ENCODE peak calls at places on chromosomes 7 and 10, in seven cellular contexts. G is right atrium auricular region, T is body of pancreas, F is Peyer's patch, B is AG10803, I is aorta, W is heart right ventricle. L is an unnamed sample.

GRCh38 chr7:11436317-11436716 is 395.7 kb downstream of the THSD7A start:
- DNase-seq in G (no peak), F (no peak), B (no peak), W (no peak), I (no peak), T (no peak), L (no peak)

GRCh38 chr7:34327681-34328080 is 330.3 kb upstream of the NPSR1 start:
- DNase-seq in B (peak), T (no peak), I (no peak), F (no peak), G (no peak), W (no peak), L (no peak)

GRCh38 chr10:88076027-88076880 is 212.8 kb downstream of the PTEN start:
- DNase-seq in T (no peak), F (no peak), I (no peak), W (no peak), G (no peak), B (no peak), L (no peak)

GRCh38 chr7:70739646-70740045 is 392.3 kb upstream of the GALNT17 start:
- DNase-seq in W (no peak), G (no peak), I (no peak), B (no peak), F (no peak), T (no peak), L (no peak)

GRCh38 chr7:91883676-91884362 is 3.3 kb upstream of the MTERF1 start:
- DNase-seq in G (no peak), T (no peak), W (no peak), B (no peak), F (no peak), I (no peak), L (no peak)

GRCh38 chr7:127189074-127189473 is 63.7 kb downstream of the GRM8 start:
- DNase-seq in F (no peak), B (no peak), W (no peak), T (no peak), G (no peak), I (no peak), L (no peak)

GRCh38 chr7:2503056-2503941 is 16.3 kb upstream of the LFNG start:
- DNase-seq in G (no peak), F (no peak), I (no peak), T (no peak), W (no peak), B (no peak), L (no peak)

GRCh38 chr7:135207739-135208416 is 3.4 kb downstream of the WDR91 start:
- DNase-seq in B (no peak), T (peak), G (no peak), I (no peak), F (no peak), W (no peak), L (no peak)

GRCh38 chr7:44087914-44088838 is 5.8 kb upstream of the POLM start:
- DNase-seq in T (no peak), G (peak), B (peak), F (no peak), I (peak), W (peak), L (peak)

GRCh38 chr10:48468130-48468790 is 136.6 kb downstream of the ARHGAP22 start:
- DNase-seq in F (no peak), W (no peak), T (no peak), B (no peak), G (no peak), I (no peak), L (no peak)

GRCh38 chr10:132984008-132984295 is 41.6 kb upstream of the CFAP46 start:
- DNase-seq in I (no peak), B (no peak), F (no peak), G (no peak), T (no peak), W (no peak), L (no peak)

GRCh38 chr10:13913890-13914289 is 327.1 kb downstream of the PRPF18 start:
- DNase-seq in W (no peak), T (peak), G (no peak), F (no peak), I (no peak), B (no peak), L (no peak)

GRCh38 chr7:117912421-117912820 is 39.2 kb upstream of the CTTNBP2 start:
- DNase-seq in B (no peak), W (no peak), G (no peak), T (no peak), F (no peak), I (no peak), L (no peak)

DNA sequence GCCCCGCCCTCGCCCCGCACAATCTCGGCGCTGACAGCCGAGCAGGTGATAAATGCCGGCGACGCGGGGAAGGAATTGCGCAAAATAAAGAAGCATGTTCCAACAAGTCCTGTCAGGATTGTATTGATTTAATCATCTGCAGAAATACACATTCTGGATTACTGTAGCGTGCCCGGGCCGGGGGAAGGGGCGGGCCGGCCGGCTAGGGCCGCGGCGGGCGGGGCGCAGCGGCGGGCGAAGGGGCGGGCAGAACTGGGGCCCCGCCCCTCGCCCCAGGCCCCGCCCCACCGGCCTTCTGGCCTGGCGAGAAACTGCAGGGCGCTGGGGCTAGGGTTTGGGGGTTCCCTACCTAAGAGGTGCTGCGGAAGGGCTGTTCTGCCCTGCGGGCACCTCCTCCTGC is 88.9 kb upstream of the PAX2 start:
- DNase-seq in T (peak), F (no peak), G (no peak), B (no peak), W (no peak), I (no peak), L (no peak)
- H3K4me3 ChIP-seq in T (no peak), F (peak), G (peak), B (no peak), W (no peak), I (no peak), L (peak)

GRCh38 chr10:103019426-103019825 is 101.3 kb downstream of the CNNM2 start:
- DNase-seq in G (no peak), F (no peak), W (no peak), B (no peak), T (no peak), I (no peak), L (no peak)

GRCh38 chr10:103021150-103021896 is 103.2 kb downstream of the CNNM2 start:
- DNase-seq in B (no peak), T (no peak), W (no peak), G (no peak), I (no peak), F (no peak), L (no peak)

GRCh38 chr10:103025696-103026095 is 107.6 kb downstream of the CNNM2 start:
- DNase-seq in I (no peak), B (no peak), G (no peak), F (no peak), W (no peak), T (no peak), L (no peak)

DNA sequence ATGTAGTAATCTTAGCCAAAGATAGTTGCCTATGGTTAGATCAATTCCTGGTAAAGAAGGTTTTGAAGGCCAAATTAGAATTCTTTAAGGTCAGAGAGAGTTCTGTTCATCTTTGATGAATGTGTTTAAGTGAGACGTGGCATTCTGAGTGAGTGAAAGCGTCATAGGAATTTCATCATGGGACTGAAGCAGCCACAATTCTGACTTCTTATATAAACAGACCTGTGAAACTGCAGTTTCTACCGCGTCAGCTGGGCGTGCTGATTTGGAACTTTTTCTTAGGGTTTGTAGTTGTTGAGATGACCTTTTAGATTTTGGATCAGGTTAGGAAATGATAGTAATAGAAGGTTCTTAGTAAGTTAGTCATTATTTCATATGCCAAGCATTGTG is 103.8 kb downstream of the CNNM2 start:
- DNase-seq in G (no peak), F (no peak), B (peak), I (no peak), W (no peak), T (peak), L (no peak)
- H3K4me3 ChIP-seq in G (no peak), F (no peak), B (no peak), I (no peak), W (no peak), T (no peak), L (no peak)

GRCh38 chr7:76283254-76284159 is 19.0 kb upstream of the HSPB1 start:
- DNase-seq in T (no peak), G (no peak), B (no peak), I (peak), F (no peak), W (no peak), L (no peak)
- H3K4me3 ChIP-seq in T (no peak), G (peak), B (peak), I (no peak), F (peak), W (peak), L (no peak)

DNA sequence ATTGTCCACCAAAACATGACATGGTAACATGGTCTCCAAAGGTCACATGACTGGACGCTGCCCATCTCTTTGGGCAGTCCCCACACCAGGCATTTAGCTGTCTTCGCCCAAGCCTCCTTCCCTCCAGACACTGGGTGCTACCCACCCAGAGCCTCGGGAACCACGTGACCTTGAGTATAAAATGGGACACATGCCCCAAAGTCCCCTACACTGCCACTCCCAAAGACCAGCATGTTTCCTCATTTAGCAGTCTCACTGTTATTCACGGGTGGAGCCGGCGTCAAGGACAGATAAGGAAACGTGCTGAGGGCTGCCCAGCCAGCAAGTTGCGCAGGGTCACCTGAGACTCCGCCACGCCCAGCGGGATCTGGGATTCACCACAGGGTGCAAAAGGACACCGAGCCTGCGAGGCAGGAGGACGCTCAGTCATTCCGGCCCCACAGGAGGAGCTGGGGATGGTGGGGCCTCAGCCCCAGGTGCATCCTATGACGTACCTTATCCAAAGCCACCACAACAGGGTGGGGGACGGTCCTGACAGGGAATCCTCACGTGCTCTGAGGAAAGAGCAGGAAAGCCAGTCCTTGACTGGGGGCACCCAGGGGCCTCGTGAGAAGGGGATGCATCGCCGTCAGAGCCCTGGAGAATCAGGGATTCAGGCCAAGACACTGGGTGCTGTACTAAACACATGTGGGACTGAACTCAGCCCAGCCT is 226.9 kb downstream of the TNS3 start:
- DNase-seq in T (peak), I (no peak), F (peak), G (no peak), B (no peak), W (peak), L (no peak)
- H3K4me3 ChIP-seq in T (no peak), I (no peak), F (no peak), G (no peak), B (no peak), W (no peak), L (no peak)

DNA sequence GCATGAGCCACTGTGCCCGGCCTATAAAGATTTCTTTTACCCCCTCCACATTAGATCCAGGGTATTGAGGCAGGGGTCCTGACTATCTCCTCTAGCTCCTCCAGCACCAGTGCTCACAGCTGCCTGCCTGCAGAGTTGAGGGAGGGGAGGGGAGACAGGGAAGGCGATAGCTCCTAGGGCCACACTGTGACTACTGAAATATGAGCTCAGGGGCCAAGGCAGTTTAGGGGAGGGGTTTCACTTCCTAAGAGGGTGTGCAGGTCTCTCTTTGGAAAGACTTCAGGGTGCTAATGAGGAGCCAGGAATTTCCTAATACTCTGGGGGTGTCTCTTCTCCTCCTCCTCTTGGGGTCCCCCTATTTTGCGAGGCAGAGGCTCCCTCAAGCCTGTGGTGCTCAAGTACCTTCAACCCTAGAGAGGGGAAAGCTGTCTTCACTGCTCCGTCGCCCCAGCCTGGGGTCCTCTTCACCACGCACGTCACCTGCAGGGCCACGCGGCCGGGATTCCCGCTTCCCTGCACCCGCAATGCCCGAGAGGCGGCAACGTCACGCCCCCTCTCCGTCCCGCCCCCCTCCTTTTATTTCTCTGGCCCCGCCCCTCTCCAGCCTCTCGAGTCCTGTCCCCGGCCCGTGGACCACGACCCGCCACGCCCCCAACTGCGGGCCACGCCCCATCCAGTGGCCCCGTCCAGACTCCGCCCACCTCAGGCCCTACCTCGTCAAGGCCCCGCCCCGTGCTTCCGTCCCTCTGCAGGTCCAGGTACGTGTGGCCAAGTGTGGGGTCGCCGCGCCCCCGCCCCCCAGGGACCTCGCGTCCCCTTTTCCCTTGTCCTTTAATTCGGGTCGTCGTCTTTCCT is 69.5 kb upstream of the BAIAP2L1 start:
- DNase-seq in G (no peak), B (no peak), I (peak), F (peak), T (peak), W (peak), L (peak)
- H3K4me3 ChIP-seq in G (peak), B (no peak), I (no peak), F (peak), T (no peak), W (no peak), L (no peak)

GRCh38 chr7:27171636-27172387 is 2.3 kb downstream of the HOXA10 start:
- DNase-seq in F (peak), T (no peak), W (no peak), I (peak), B (no peak), G (no peak), L (peak)

GRCh38 chr7:27170494-27170811 is 3.7 kb downstream of the HOXA10 start:
- DNase-seq in T (no peak), G (no peak), F (no peak), B (no peak), I (no peak), W (no peak), L (no peak)

GRCh38 chr7:27168265-27168947 is 3.1 kb upstream of the HOXA9 start:
- DNase-seq in B (peak), T (no peak), W (no peak), F (peak), G (no peak), I (peak), L (peak)

GRCh38 chr7:27170936-27171635 is 3.0 kb downstream of the HOXA10 start:
- DNase-seq in T (no peak), G (no peak), B (no peak), F (peak), W (no peak), I (peak), L (no peak)

DNA sequence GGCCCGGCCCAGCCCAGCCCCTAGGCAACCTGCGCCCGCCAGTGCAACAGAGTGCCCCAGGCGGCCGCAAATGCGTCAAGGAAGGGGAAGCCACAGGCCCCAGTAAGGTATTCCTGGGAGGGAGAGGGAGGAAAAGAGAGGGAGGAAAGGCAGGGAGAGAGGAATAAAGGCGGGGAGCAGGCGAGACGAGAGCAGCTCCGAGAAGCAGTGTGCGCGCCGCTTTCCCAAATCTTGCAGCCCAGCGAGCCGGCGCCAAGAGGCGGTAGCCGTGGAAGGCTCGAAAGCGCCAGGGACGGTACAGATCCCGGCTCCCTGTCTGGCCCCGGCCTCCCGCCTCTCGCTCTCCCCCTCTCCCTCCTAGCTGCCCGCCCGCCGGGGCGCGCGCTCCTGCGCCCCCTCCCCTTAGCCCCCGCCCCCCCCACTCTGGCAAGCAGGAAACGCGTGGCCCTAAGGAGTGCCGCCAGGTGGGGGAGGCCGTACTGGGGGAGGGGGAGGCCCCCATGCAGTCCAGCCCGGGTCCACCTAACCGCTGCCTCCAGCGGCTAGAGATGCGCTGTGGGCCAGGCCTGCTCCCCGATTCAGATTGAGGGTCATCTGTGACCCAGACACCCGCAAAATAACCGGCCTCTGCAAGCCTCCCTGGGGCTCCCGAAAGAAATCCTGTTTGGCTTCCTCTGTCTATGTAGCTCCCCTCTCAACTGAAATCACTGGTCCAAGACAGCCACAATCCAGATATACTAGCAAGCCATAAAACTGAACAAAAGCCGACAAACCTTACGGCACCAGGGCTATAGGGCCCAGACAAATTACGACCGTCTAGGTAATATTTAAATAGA is 4.2 kb downstream of the HOXA10 start:
- DNase-seq in G (no peak), T (no peak), F (peak), B (no peak), W (no peak), I (peak), L (no peak)
- H3K4me3 ChIP-seq in G (no peak), T (no peak), F (peak), B (peak), W (no peak), I (no peak), L (peak)